ENCODE peak calls at places on chromosomes 16 and 17, in nine cellular contexts. U is A549; H is M059J; F is mesothelial cell of epicardium; Z is EL; A is activated naive CD8-positive, alpha-beta T cell treated with anti-CD3 and anti-CD28 coated beads, Interleukin-2, amount 50 U/mL, for 24 hours; T is amniotic stem cell; N is amygdala; G is gastrocnemius medialis. E is an unnamed sample.

GRCh38 chr16:30736995-30737793 is 11.0 kb upstream of the PHKG2 start:
- DNase-seq in G (no peak), F (no peak), Z (no peak), U (no peak), H (no peak), N (no peak), T (no peak), A (no peak), E (no peak)

GRCh38 chr16:35184356-35184870 is 1725.0 kb downstream of the TP53TG3F start:
- DNase-seq in N (no peak), G (no peak), H (no peak), A (no peak), F (no peak), U (no peak), Z (no peak), T (no peak), E (no peak)

GRCh38 chr16:80040413-80040812 is 439.9 kb upstream of the MAF start:
- DNase-seq in N (no peak), U (no peak), H (no peak), Z (no peak), T (no peak), F (no peak), G (no peak), A (no peak), E (no peak)

GRCh38 chr16:87881327-87882200 is 12.3 kb upstream of the SLC7A5 start:
- DNase-seq in T (no peak), Z (no peak), H (peak; percentile 46), N (no peak), G (no peak), A (no peak), F (no peak), U (no peak), E (no peak)

GRCh38 chr17:70320642-70321345 is 151.5 kb downstream of the KCNJ2 start:
- DNase-seq in Z (no peak), U (no peak), H (peak; percentile 3), N (no peak), T (no peak), G (no peak), F (no peak), A (no peak), E (no peak)

GRCh38 chr17:74547264-74547663 is 1.3 kb upstream of the CD300C start:
- DNase-seq in F (no peak), Z (no peak), T (no peak), A (no peak), U (no peak), N (no peak), H (no peak), G (no peak), E (no peak)

GRCh38 chr17:38352245-38353083 is 820 bp downstream of the SOCS7 start:
- DNase-seq in A (peak; percentile 27), G (no peak), U (no peak), N (no peak), H (peak; percentile 32), T (no peak), F (no peak), Z (peak; percentile 35), E (no peak)

GRCh38 chr17:30824002-30824355 is 513 bp downstream of the CRLF3 start:
- DNase-seq in F (no peak), Z (peak; percentile 32), A (peak; percentile 50), T (no peak), U (no peak), H (peak; percentile 20), N (no peak), G (no peak), E (no peak)

GRCh38 chr17:48439473-48439872 is 9.5 kb upstream of the SKAP1 start:
- DNase-seq in H (no peak), G (no peak), F (no peak), Z (no peak), N (no peak), U (no peak), T (no peak), A (peak; percentile 47), E (no peak)

GRCh38 chr17:1423456-1424135 is 23.6 kb upstream of the YWHAE start:
- DNase-seq in Z (no peak), T (no peak), A (no peak), U (no peak), F (no peak), N (no peak), H (peak; percentile 20), G (no peak), E (no peak)

GRCh38 chr17:673200-673681 is 41.4 kb downstream of the VPS53 start:
- DNase-seq in N (no peak), Z (no peak), H (peak; percentile 10), F (no peak), A (no peak), G (no peak), U (no peak), T (no peak), E (no peak)

GRCh38 chr17:32461498-32461852 is 17.2 kb downstream of the PSMD11 start:
- DNase-seq in H (no peak), Z (no peak), F (no peak), T (no peak), A (no peak), G (no peak), U (no peak), N (no peak), E (no peak)

GRCh38 chr17:64219571-64219970 is 43.5 kb downstream of the TEX2 start:
- DNase-seq in F (no peak), N (no peak), A (no peak), U (no peak), H (no peak), G (no peak), Z (no peak), T (no peak), E (no peak)